ENCODE peak calls at places on chromosomes 6 and 20, in four cellular contexts. Y is upper lobe of left lung, C is cardiac muscle cell, W is fibroblast of the aortic adventitia. B is an unnamed sample.

GRCh38 chr6:140271759-140272377 is 897.4 kb upstream of the CITED2 start:
- DNase-seq in Y (no peak), W (no peak), C (no peak), B (no peak)

GRCh38 chr6:168713839-168714238 is 272.9 kb downstream of the SMOC2 start:
- DNase-seq in W (no peak), C (peak; percentile 22), Y (no peak), B (no peak)

GRCh38 chr6:5997420-5998093 is 9.2 kb downstream of the NRN1 start:
- DNase-seq in C (no peak), Y (peak; percentile 87), W (no peak), B (no peak)

GRCh38 chr6:47134476-47135189 is 92.5 kb upstream of the ADGRF1 start:
- DNase-seq in C (peak; percentile 93), W (peak; percentile 96), Y (no peak), B (peak; percentile 59)

GRCh38 chr20:1371830-1372539 is 20.9 kb downstream of the FKBP1A start:
- DNase-seq in C (no peak), Y (no peak), W (no peak), B (no peak)

GRCh38 chr20:6044102-6044501 is 9.8 kb downstream of the LRRN4 start:
- DNase-seq in Y (no peak), W (no peak), C (no peak), B (no peak)

GRCh38 chr6:138004423-138005287 is 102.6 kb downstream of the PERP start:
- DNase-seq in W (peak; percentile 61), C (peak; percentile 53), Y (no peak), B (no peak)

GRCh38 chr6:33160728-33161323 is 31.4 kb downstream of the COL11A2 start:
- DNase-seq in W (peak; percentile 97), Y (no peak), C (peak; percentile 91), B (peak; percentile 73)

GRCh38 chr6:163370807-163371206 is 43.7 kb upstream of the QKI start:
- DNase-seq in C (no peak), W (no peak), Y (no peak), B (no peak)

GRCh38 chr20:1710484-1710883 is 52.9 kb upstream of the SIRPG start:
- DNase-seq in Y (no peak), C (no peak), W (no peak), B (no peak)

GRCh38 chr20:43140719-43141118 is 49.0 kb downstream of the PTPRT start:
- DNase-seq in C (no peak), Y (no peak), W (no peak), B (no peak)

GRCh38 chr6:35140991-35141720 is at the start of gene TCP11:
- DNase-seq in C (peak; percentile 55), W (no peak), Y (peak; percentile 90), B (no peak)

GRCh38 chr6:30816791-30817739 is 67.3 kb upstream of the DDR1 start:
- DNase-seq in Y (no peak), C (no peak), W (no peak), B (no peak)

GRCh38 chr20:44247131-44247571 is at the start of gene GDAP1L1:
- DNase-seq in W (no peak), C (no peak), Y (peak; percentile 64), B (no peak)

GRCh38 chr6:39073471-39074355 is 25.1 kb downstream of the GLP1R start:
- DNase-seq in Y (no peak), W (no peak), C (no peak), B (no peak)

GRCh38 chr20:50536333-50536732 is 26.1 kb downstream of the PTPN1 start:
- DNase-seq in W (no peak), Y (no peak), C (no peak), B (no peak)

GRCh38 chr6:168838000-168838399 is 397.0 kb downstream of the SMOC2 start:
- DNase-seq in Y (no peak), C (no peak), W (no peak), B (no peak)

GRCh38 chr6:34383651-34384304 is 8.7 kb downstream of the NUDT3 start:
- DNase-seq in Y (no peak), W (peak; percentile 24), C (peak; percentile 52), B (no peak)

GRCh38 chr6:57040011-57040410 is 6.5 kb upstream of the KIAA1586 start:
- DNase-seq in Y (no peak), W (no peak), C (no peak), B (no peak)

GRCh38 chr6:158266131-158266530 is 46.1 kb upstream of the TULP4 start:
- DNase-seq in W (no peak), Y (no peak), C (no peak), B (no peak)

GRCh38 chr6:9834233-9834632 is 580.6 kb downstream of the TFAP2A start:
- DNase-seq in C (no peak), Y (no peak), W (peak; percentile 1), B (no peak)

GRCh38 chr20:4713401-4713800 is 8.3 kb upstream of the PRND start:
- DNase-seq in Y (no peak), W (no peak), C (no peak), B (no peak)

GRCh38 chr6:37038297-37039198 is 33.1 kb downstream of the FGD2 start:
- DNase-seq in C (peak; percentile 87), Y (no peak), W (peak; percentile 84), B (no peak)

GRCh38 chr20:20092852-20093251 is 40.5 kb downstream of the CFAP61 start:
- DNase-seq in W (no peak), Y (no peak), C (no peak), B (no peak)

GRCh38 chr6:20135677-20136268 is 76.5 kb downstream of the MBOAT1 start:
- DNase-seq in W (no peak), Y (no peak), C (peak; percentile 13), B (no peak)

GRCh38 chr6:17493286-17493685 is 99.9 kb downstream of the CAP2 start:
- DNase-seq in Y (no peak), W (peak; percentile 29), C (peak; percentile 52), B (no peak)

GRCh38 chr6:1527098-1527497 is 82.6 kb upstream of the FOXC1 start:
- DNase-seq in W (peak; percentile 57), C (peak; percentile 80), Y (no peak), B (no peak)

GRCh38 chr6:28224131-28225055 is 682 bp upstream of the ZSCAN9 start:
- DNase-seq in Y (no peak), C (no peak), W (no peak), B (no peak)
- H3K4me3 ChIP-seq in Y (peak overlapping the region; percentile 71), C (peak overlapping the region; percentile 42), W (peak overlapping the region; percentile 83), B (peak overlapping the region; percentile 87)

DNA sequence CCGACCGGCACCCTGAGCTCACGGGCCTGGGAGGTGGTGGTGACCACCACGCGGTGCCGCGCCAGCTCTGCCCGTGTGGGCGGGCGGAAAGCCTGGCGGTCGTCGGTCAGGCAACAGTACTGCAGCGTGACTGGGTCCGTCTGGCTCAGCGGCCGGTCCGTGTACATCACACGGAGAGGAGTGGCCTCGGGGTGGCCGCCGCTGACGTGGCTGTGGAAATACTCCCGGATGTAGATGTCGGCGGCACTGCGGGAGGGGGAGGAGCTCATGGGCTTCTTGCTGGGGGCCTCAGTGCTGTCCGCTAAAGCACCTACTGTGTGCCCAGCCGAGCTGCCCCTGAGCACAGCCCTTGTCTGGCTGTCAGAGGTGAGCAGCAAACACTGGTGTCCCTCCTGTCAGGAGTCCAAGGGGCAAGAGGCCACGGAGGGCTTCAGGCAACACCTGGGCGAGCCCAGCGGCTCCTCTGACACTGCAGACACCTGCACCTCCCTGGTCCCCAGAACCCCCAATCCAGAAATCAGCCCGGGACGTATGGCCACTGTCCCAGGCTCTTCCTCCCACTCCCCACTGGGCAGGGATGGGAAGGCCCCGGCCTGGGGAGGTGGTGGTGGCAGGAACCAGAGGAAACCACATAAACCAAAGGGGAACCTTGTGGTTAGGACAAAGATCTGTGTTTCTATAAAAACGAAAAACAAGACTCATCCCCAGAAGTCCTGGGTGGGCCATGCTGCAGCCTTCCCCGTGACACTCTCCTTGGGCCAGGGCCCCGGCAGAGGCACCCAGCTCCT is 6.5 kb downstream of the HELZ2 start:
- DNase-seq in Y (peak; percentile 90), C (peak; percentile 17), W (no peak), B (no peak)
- TF ChIP-seq CTCF in Y (no peak), C (no peak), W (no peak), B (no peak)

DNA sequence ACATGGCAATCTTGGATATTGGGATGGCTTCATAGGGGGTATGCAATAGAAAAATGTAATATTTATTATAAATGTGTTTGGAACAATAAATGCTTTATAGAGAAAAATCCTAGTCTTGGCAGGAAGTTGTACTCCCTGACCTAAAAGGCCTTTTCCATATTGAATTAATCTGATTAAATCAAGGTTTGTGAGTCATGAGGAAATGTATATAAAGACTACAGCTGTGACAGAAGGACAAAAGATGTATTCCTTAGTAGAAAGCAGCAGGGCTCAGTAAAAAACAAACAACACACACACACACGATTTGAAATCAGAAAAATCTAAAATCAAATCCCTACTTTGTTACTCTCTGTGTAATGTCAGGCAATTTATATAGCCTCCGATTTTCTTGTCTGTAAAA is 272.4 kb downstream of the CD109 start:
- DNase-seq in C (no peak), W (no peak), Y (no peak), B (no peak)
- H3K4me3 ChIP-seq in C (no peak overlapping the region), W (no peak overlapping the region), Y (no peak overlapping the region), B (no peak overlapping the region)

DNA sequence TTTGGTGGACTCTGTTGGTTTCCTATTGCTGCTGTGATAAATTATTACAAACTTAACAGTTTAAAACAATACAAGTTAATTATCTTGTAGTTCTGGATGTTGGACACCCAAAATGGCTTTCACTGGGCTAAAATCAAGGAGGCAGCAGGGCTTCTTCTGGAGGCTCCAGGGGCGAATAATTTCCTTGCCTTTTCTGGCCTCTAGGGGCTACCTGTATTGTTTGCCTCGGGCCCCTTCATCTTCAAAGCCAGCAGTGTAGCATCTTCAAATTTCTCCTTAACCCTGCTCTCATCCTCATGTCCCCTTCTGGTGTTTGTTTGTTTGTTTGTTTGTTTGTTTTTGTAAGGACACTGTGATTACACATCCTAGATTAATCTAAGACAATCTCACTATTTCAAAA is 60.5 kb upstream of the ANKEF1 start:
- DNase-seq in C (no peak), W (no peak), Y (no peak), B (no peak)
- TF ChIP-seq CTCF in C (no peak), W (no peak), Y (no peak), B (peak; percentile 10)

GRCh38 chr6:141326925-141327324 is 805.8 kb upstream of the GJE1 start:
- DNase-seq in W (no peak), Y (no peak), C (peak; percentile 3), B (no peak)
- H3K4me3 ChIP-seq in W (peak overlapping the region; percentile 44), Y (no peak overlapping the region), C (no peak overlapping the region), B (no peak overlapping the region)

DNA sequence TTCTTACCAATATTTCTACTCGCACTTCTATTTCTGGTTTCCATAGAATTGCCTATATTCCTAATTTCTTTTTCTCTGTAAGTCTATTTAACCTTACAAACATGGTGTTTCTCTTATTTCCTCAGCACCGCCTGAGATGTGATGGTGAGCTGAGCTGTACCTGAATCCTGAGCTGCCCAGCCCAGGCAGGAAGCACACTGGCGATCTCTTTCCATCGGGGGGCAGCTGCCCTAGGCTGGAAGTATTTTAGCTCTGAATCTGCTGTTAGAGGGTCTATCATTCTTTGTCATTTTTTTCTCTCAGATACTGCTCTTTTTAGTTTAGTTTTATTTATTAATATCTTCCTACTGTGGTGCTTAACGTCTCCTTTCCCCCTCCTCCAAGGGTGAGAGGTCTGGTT is 173.4 kb upstream of the SLC35B3 start:
- DNase-seq in Y (no peak), W (no peak), C (no peak), B (no peak)
- TF ChIP-seq CTCF in Y (no peak), W (no peak), C (no peak), B (no peak)